ENCODE peak calls at places on chromosomes 7 and 10, in four cellular contexts. E is MM.1S, G is HepG2, W is fibroblast of lung. Q is an unnamed sample.

GRCh38 chr10:1233031-1233430 is 176.8 kb downstream of the WDR37 start:
- DNase-seq in E (no peak), W (no peak), G (no peak), Q (no peak)

GRCh38 chr10:71578069-71578468 is 141.5 kb downstream of the C10orf105 start:
- DNase-seq in W (no peak), E (no peak), G (no peak), Q (no peak)

GRCh38 chr7:113880467-113881040 is 38.3 kb downstream of the PPP1R3A start:
- DNase-seq in G (no peak), E (no peak), W (no peak), Q (no peak)

GRCh38 chr10:116654816-116655215 is 34.1 kb downstream of the PNLIPRP2 start:
- DNase-seq in E (no peak), W (no peak), G (peak; percentile 19), Q (no peak)

GRCh38 chr7:132643302-132643701 is 67.0 kb upstream of the PLXNA4 start:
- DNase-seq in W (no peak), E (no peak), G (no peak), Q (no peak)

GRCh38 chr10:52486840-52487611 is 172.9 kb downstream of the DKK1 start:
- DNase-seq in E (peak; percentile 53), G (no peak), W (peak; percentile 93), Q (peak; percentile 13)

GRCh38 chr10:64486149-64486548 is 964.9 kb downstream of the REEP3 start:
- DNase-seq in E (no peak), W (peak; percentile 81), G (no peak), Q (no peak)

GRCh38 chr7:127674361-127674760 is 22.4 kb downstream of the SND1 start:
- DNase-seq in G (no peak), W (peak; percentile 11), E (no peak), Q (no peak)

GRCh38 chr7:126702242-126703016 is 550.3 kb downstream of the GRM8 start:
- DNase-seq in G (no peak), W (peak; percentile 89), E (no peak), Q (no peak)

GRCh38 chr10:92832998-92833642 is 15.2 kb upstream of the EXOC6 start:
- DNase-seq in E (no peak), W (no peak), G (no peak), Q (no peak)

GRCh38 chr7:149147730-149148653 is 739 bp downstream of the ZNF398 start:
- DNase-seq in G (peak; percentile 10), W (peak; percentile 71), E (peak; percentile 44), Q (no peak)

GRCh38 chr7:47418910-47419309 is 163.0 kb downstream of the TNS3 start:
- DNase-seq in G (no peak), W (peak; percentile 96), E (no peak), Q (no peak)

GRCh38 chr7:13115157-13115772 is 427.8 kb downstream of the ARL4A start:
- DNase-seq in E (no peak), W (peak; percentile 25), G (no peak), Q (no peak)

GRCh38 chr7:47400001-47400400 is 181.9 kb downstream of the TNS3 start:
- DNase-seq in W (peak; percentile 36), G (no peak), E (no peak), Q (no peak)

GRCh38 chr10:59079386-59080226 is 96.8 kb upstream of the PHYHIPL start:
- DNase-seq in W (peak; percentile 86), E (no peak), G (peak; percentile 39), Q (no peak)

GRCh38 chr7:115937960-115938359 is 92.6 kb downstream of the TFEC start:
- DNase-seq in E (no peak), G (no peak), W (peak; percentile 21), Q (no peak)

GRCh38 chr10:103718247-103718620 is 137.1 kb downstream of the SH3PXD2A start:
- DNase-seq in W (no peak), G (no peak), E (no peak), Q (no peak)

GRCh38 chr7:120110169-120110568 is 162.8 kb upstream of the KCND2 start:
- DNase-seq in G (no peak), W (no peak), E (no peak), Q (no peak)

GRCh38 chr7:142303650-142304049 is 45.8 kb upstream of the PRSS58 start:
- DNase-seq in W (no peak), E (peak; percentile 84), G (no peak), Q (no peak)

GRCh38 chr10:72336259-72337038 is 18.3 kb downstream of the DNAJB12 start:
- DNase-seq in G (no peak), E (no peak), W (peak; percentile 27), Q (no peak)

GRCh38 chr10:117353700-117354099 is 21.5 kb downstream of the PDZD8 start:
- DNase-seq in W (no peak), E (no peak), G (no peak), Q (no peak)

GRCh38 chr7:152615052-152615741 is 60.7 kb downstream of the XRCC2 start:
- DNase-seq in G (peak; percentile 66), W (no peak), E (no peak), Q (no peak)

GRCh38 chr10:120387326-120387725 is 69.7 kb upstream of the PLPP4 start:
- DNase-seq in W (peak; percentile 91), E (no peak), G (no peak), Q (no peak)

GRCh38 chr7:27917774-27918314 is 177.9 kb downstream of the TAX1BP1 start:
- DNase-seq in G (peak; percentile 19), W (peak; percentile 87), E (no peak), Q (no peak)

GRCh38 chr10:4775808-4776207 is 50.2 kb upstream of the AKR1E2 start:
- DNase-seq in G (no peak), E (no peak), W (peak; percentile 70), Q (peak; percentile 76)

GRCh38 chr10:58701398-58702135 is 188.9 kb downstream of the BICC1 start:
- DNase-seq in W (peak; percentile 86), E (no peak), G (no peak), Q (no peak)

GRCh38 chr7:43702974-43703373 is 26.3 kb downstream of the COA1 start:
- DNase-seq in E (peak; percentile 15), G (no peak), W (no peak), Q (no peak)
- H3K79me2 ChIP-seq in E (peaks cover 74% of the 10 kb centered on the region), G (peaks cover 62% of the 10 kb centered on the region), W (peaks cover 5% of the 10 kb centered on the region), Q (peaks cover 35% of the 10 kb centered on the region)

DNA sequence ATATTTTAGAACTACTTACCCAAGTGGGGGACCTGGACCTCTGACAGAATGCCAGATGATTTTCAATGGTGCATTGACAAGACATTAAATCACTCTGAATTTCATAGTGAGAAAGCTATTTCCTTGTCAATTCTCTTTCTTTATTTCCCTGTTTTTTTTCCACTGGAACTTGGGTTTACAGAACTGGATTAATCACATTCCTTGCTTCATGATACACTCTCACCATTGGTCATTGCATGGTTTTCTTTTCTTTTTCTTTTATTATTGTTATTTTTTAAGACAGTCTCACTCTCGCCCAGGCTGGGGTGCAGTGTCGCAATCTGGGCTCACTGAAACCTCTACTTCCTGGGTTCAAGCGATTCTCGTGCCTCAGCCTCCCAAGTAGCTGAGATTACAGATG is 38.5 kb upstream of the LBX1 start:
- DNase-seq in E (no peak), G (no peak), W (no peak), Q (no peak)
- H3K4me3 ChIP-seq in E (no peak overlapping the region), G (no peak overlapping the region), W (no peak overlapping the region), Q (no peak overlapping the region)

DNA sequence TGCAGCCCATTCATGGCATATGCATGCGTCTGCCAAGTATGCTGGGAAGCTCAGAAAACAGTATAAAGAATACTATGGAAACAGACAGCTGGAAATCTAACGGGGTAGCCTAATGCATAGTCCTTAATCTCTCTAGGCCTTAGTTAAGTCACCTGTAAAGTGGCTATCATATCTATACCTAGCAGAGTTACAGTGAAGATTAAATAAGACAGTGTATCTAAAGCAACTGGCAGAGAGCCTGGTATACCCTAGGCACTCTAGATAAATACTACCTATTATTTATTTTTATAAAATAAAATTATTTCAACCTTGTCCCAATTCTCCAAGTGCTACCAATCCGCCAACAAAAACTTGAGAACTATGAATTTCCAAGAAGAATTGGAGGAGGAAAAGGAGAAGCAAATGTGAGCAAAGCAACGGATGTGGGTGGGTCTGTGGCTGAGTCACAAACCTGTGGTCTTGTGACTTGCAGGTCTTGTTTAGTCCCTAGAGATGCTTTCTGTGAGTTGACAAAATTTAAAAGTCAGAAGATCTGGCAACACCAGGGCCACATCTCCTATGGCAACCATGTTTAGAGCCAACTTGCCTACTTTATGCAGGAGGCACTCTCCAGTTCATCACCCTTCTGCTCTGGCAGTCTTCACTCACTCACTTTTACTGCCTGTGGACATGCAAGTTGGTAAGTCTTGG is 182.9 kb downstream of the RAPGEF5 start:
- DNase-seq in E (no peak), W (no peak), G (no peak), Q (peak; percentile 19)
- H3K79me2 ChIP-seq in E (no peaks in the 10 kb centered on the region), W (no peaks in the 10 kb centered on the region), G (no peaks in the 10 kb centered on the region), Q (no peaks in the 10 kb centered on the region)

DNA sequence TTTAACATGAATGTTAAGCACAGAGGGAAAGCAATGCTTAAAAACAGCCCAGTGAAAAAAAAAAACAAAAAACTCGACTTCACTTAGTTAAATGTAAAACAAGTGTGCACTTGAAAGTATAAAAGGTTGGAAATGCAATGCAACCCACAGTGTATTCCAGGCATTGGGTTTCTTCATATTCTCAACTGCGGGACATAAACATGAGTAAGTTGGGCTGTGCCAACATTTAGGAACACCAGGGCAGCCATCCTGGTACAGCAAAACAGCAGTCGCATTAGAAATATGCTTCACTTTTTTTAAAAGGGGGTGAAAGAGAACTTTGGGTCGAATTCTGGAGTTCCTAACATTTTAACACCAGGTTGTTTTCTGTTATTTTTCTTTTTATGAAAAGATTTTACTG is 937 bp downstream of the STEAP1 start:
- DNase-seq in W (no peak), E (no peak), G (no peak), Q (no peak)
- H3K4me3 ChIP-seq in W (peak overlapping the region; percentile 63), E (no peak overlapping the region), G (peak overlapping the region; percentile 82), Q (no peak overlapping the region)

GRCh38 chr7:7231005-7231404 is 48.7 kb downstream of the C1GALT1 start:
- DNase-seq in G (no peak), W (no peak), E (peak; percentile 11), Q (no peak)
- H3K79me2 ChIP-seq in G (peaks cover 76% of the 10 kb centered on the region), W (no peaks in the 10 kb centered on the region), E (peaks cover 46% of the 10 kb centered on the region), Q (peaks cover 25% of the 10 kb centered on the region)

GRCh38 chr7:150953061-150953997 is 24.8 kb downstream of the KCNH2 start:
- DNase-seq in G (no peak), W (no peak), E (no peak), Q (no peak)
- H3K4me3 ChIP-seq in G (no peak overlapping the region), W (no peak overlapping the region), E (no peak overlapping the region), Q (no peak overlapping the region)